ENCODE peak calls at places on chromosome 21, in six cellular contexts. G is iPS-NIHi11; K is heart left ventricle; H is LoVo; M is DMS153; X is stimulated activated CD4-positive, alpha-beta T cell treated with anti-CD3 and anti-CD28 coated beads, Interleukin-4, amount 100 ng/mL, for 4 hours. J is an unnamed sample.
A peak's percentile ranks its signal among the peaks of the same experiment; 100 is the strongest.

GRCh38 chr21:41211041-41211426 is 43.1 kb downstream of the BACE2 start:
- DNase-seq in X (no peak), G (no peak), K (no peak), M (no peak), H (no peak), J (no peak)

GRCh38 chr21:20996421-20997307 is 1.5 kb upstream of the NCAM2 start:
- DNase-seq in M (no peak), X (no peak), H (no peak), K (no peak), G (no peak), J (peak; percentile 53)

GRCh38 chr21:25906554-25906953 is 171.8 kb downstream of the GABPA start:
- DNase-seq in G (no peak), M (no peak), K (no peak), H (no peak), X (no peak), J (no peak)

GRCh38 chr21:35217504-35218060 is 168.5 kb upstream of the RUNX1 start:
- DNase-seq in X (no peak), M (peak; percentile 27), K (no peak), G (no peak), H (peak; percentile 92), J (no peak)

GRCh38 chr21:38814126-38815059 is 8.7 kb downstream of the ETS2 start:
- DNase-seq in K (no peak), H (no peak), M (no peak), G (peak; percentile 26), X (no peak), J (no peak)

GRCh38 chr21:34553199-34553952 is 41.4 kb upstream of the KCNE1 start:
- DNase-seq in M (no peak), G (no peak), X (no peak), K (no peak), H (peak; percentile 61), J (no peak)

GRCh38 chr21:31501921-31502320 is 157.6 kb upstream of the SOD1 start:
- DNase-seq in X (no peak), K (no peak), H (no peak), M (no peak), G (no peak), J (no peak)

GRCh38 chr21:34054259-34054658 is 19.1 kb upstream of the MRPS6 start:
- DNase-seq in K (no peak), X (no peak), G (no peak), M (peak; percentile 90), H (no peak), J (no peak)

GRCh38 chr21:45253633-45254556 is 33.8 kb downstream of the POFUT2 start:
- DNase-seq in M (no peak), K (no peak), G (no peak), H (no peak), X (no peak), J (peak; percentile 38)

GRCh38 chr21:44353200-44353970 is at the start of gene TRPM2:
- DNase-seq in K (peak; percentile 73), G (no peak), X (no peak), M (no peak), H (no peak), J (no peak)

GRCh38 chr21:35084869-35085268 is 35.8 kb upstream of the RUNX1 start:
- DNase-seq in G (no peak), X (no peak), H (peak; percentile 46), K (no peak), M (no peak), J (no peak)